ENCODE peak calls at places on chromosomes 13 and 19, in four cellular contexts. C is left ventricle myocardium inferior, Y is heart right ventricle, L is Peyer's patch. N is an unnamed sample.

GRCh38 chr13:27667946-27668345 is 46.3 kb downstream of the POLR1D start:
- DNase-seq in Y (no peak), C (peak; percentile 22), L (no peak), N (peak; percentile 22)

GRCh38 chr13:22596157-22596863 is 584.5 kb upstream of the SGCG start:
- DNase-seq in Y (no peak), C (no peak), L (no peak), N (no peak)

GRCh38 chr19:42270346-42271044 is 1.4 kb downstream of the CIC start:
- DNase-seq in C (no peak), Y (no peak), L (peak; percentile 65), N (no peak)

GRCh38 chr13:53342623-53343022 is 314.0 kb downstream of the OLFM4 start:
- DNase-seq in L (no peak), Y (no peak), C (no peak), N (peak; percentile 1)

GRCh38 chr19:28615546-28615916 is 597.4 kb downstream of the UQCRFS1 start:
- DNase-seq in C (no peak), L (no peak), Y (no peak), N (no peak)

GRCh38 chr13:86945596-86945995 is 725.6 kb upstream of the SLITRK5 start:
- DNase-seq in C (no peak), L (no peak), Y (no peak), N (no peak)

GRCh38 chr13:113605461-113605860 is 20.9 kb downstream of the TFDP1 start:
- DNase-seq in Y (no peak), L (no peak), C (no peak), N (no peak)

GRCh38 chr19:2624537-2625091 is 77.9 kb downstream of the GNG7 start:
- DNase-seq in L (peak; percentile 70), C (peak; percentile 74), Y (peak; percentile 71), N (no peak)

GRCh38 chr13:109568273-109568900 is 218.0 kb downstream of the IRS2 start:
- DNase-seq in C (no peak), Y (no peak), L (no peak), N (no peak)

DNA sequence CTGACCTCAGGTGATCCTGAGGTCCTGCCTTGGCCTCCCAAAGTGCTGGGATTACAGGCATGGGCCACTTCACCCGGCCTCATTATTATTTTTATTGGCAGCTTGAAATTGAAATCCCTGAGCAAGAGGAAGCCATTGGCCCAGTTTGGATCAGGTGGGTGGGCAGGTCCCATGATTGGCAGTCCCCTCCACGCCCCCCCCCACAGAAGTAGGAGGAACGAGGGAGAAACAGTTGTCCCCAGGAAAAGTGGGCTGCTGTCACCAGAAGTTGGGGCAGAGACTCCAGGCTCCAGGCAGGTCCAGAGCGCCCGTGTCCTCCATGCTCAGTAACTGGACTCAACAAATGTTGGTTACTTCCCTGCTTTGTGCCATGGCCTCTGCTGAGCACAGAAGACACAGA is 70.4 kb downstream of the SIPA1L3 start:
- DNase-seq in L (no peak), Y (no peak), C (no peak), N (no peak)
- H3K4me3 ChIP-seq in L (no peak overlapping the region), Y (no peak overlapping the region), C (no peak overlapping the region), N (no peak overlapping the region)

GRCh38 chr13:80921971-80922370 is 581.0 kb upstream of the SPRY2 start:
- DNase-seq in L (no peak), Y (no peak), C (no peak), N (no peak)
- H3K4me3 ChIP-seq in L (no peak overlapping the region), Y (no peak overlapping the region), C (no peak overlapping the region), N (no peak overlapping the region)

GRCh38 chr19:56681702-56682101 is 10.1 kb upstream of the ZNF835 start:
- DNase-seq in C (no peak), Y (no peak), L (no peak), N (no peak)
- H3K4me3 ChIP-seq in C (no peak overlapping the region), Y (no peak overlapping the region), L (no peak overlapping the region), N (no peak overlapping the region)

GRCh38 chr19:55252760-55253159 is 6.1 kb downstream of the PPP6R1 start:
- DNase-seq in Y (no peak), C (no peak), L (no peak), N (no peak)

GRCh38 chr19:55254625-55254977 is 4.2 kb downstream of the PPP6R1 start:
- DNase-seq in L (no peak), C (no peak), Y (no peak), N (no peak)

GRCh38 chr19:55253842-55254624 is 4.8 kb downstream of the PPP6R1 start:
- DNase-seq in Y (no peak), L (peak; percentile 90), C (no peak), N (peak; percentile 85)

GRCh38 chr19:55251296-55252081 is 7.3 kb downstream of the PPP6R1 start:
- DNase-seq in C (no peak), L (peak; percentile 49), Y (no peak), N (peak; percentile 67)

DNA sequence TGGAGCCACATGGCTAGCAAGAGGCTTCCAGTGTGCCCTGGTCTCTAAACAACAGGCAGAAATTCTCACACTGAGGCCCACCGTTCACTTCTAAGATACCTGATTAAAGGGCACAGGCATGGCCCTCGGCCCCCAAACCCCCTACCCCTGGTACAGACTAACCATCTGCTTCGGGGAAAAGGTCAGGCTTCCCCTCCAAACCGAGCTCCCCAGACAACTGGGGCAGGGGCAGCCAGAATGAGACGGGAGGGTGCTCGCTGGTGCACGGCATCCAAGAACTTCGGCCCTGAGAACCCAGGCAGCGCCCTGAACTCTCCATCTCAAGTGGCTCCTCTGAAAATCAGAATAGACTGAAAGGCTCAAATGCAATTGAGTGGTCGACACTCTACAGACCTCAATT is 5.6 kb downstream of the PPP6R1 start:
- DNase-seq in L (no peak), Y (no peak), C (no peak), N (no peak)
- H3K4me3 ChIP-seq in L (peak overlapping the region; percentile 33), Y (no peak overlapping the region), C (no peak overlapping the region), N (peak overlapping the region; percentile 91)

GRCh38 chr19:6671960-6672359 is 2.0 kb upstream of the TNFSF14 start:
- DNase-seq in L (no peak), Y (no peak), C (no peak), N (no peak)

GRCh38 chr19:6667114-6667627 is 2.8 kb downstream of the TNFSF14 start:
- DNase-seq in C (no peak), L (no peak), Y (no peak), N (no peak)

GRCh38 chr19:6664916-6665315 is 5.0 kb downstream of the TNFSF14 start:
- DNase-seq in C (no peak), L (no peak), Y (no peak), N (no peak)

GRCh38 chr19:6672693-6673290 is 2.8 kb upstream of the TNFSF14 start:
- DNase-seq in L (no peak), C (no peak), Y (no peak), N (no peak)

GRCh38 chr19:6668696-6669095 is 1.3 kb downstream of the TNFSF14 start:
- DNase-seq in C (no peak), L (no peak), Y (no peak), N (no peak)
- H3K4me3 ChIP-seq in C (no peak overlapping the region), L (peak overlapping the region; percentile 30), Y (no peak overlapping the region), N (no peak overlapping the region)

DNA sequence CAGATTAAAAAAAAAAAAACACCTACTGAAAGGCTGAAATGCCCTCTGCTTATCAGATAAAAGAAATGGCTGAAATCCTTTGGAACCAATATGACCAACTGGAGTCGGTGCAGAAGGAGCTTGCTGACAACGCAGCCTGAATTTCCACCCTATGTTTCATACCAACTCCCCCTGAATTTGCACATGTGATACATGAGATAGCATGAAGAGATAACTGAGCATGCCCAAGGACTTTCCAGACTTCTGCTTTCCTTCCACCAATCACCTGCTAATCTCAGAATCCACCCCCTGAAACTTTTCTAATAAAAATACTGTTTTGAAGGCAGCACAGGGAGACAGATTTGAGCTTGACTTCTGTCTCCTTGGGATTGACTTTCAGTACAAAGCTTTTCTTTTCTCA is 32.2 kb upstream of the WDFY2 start:
- DNase-seq in Y (no peak), C (no peak), L (no peak), N (no peak)
- H3K4me3 ChIP-seq in Y (no peak overlapping the region), C (no peak overlapping the region), L (no peak overlapping the region), N (no peak overlapping the region)

GRCh38 chr19:39400997-39401548 is 5.6 kb upstream of the ZFP36 start:
- DNase-seq in L (no peak), Y (no peak), C (no peak), N (no peak)

GRCh38 chr19:39403331-39404312 is 3.0 kb upstream of the ZFP36 start:
- DNase-seq in Y (peak; percentile 98), L (peak; percentile 98), C (peak; percentile 98), N (no peak)

GRCh38 chr19:39399684-39400465 is 6.8 kb upstream of the ZFP36 start:
- DNase-seq in L (no peak), Y (no peak), C (no peak), N (no peak)

GRCh38 chr19:39402417-39403297 is 4.0 kb upstream of the ZFP36 start:
- DNase-seq in L (peak; percentile 96), Y (peak; percentile 92), C (peak; percentile 94), N (peak; percentile 72)

GRCh38 chr19:39401549-39402416 is 4.9 kb upstream of the ZFP36 start:
- DNase-seq in C (no peak), L (peak; percentile 89), Y (peak; percentile 31), N (no peak)
- H3K4me3 ChIP-seq in C (peak overlapping the region; percentile 73), L (no peak overlapping the region), Y (no peak overlapping the region), N (peak overlapping the region; percentile 51)